ENCODE peak calls at places on chromosomes 12 and 14, in five cellular contexts. S is HepG2; B is CD8-positive, alpha-beta T cell; P is endothelial cell of umbilical vein; I is AG10803. G is an unnamed sample.

GRCh38 chr14:76773188-76773885 is 12.1 kb downstream of the VASH1 start:
- DNase-seq in S (peak), B (no peak), P (peak), I (peak), G (peak)

GRCh38 chr14:80974338-80975078 is 19.1 kb downstream of the TSHR start:
- DNase-seq in S (no peak), B (no peak), P (no peak), I (peak), G (no peak)

GRCh38 chr14:79549515-79549914 is 661.8 kb downstream of the DIO2 start:
- DNase-seq in S (no peak), B (no peak), P (no peak), I (peak), G (no peak)

GRCh38 chr12:117861691-117862090 is 107.1 kb downstream of the KSR2 start:
- DNase-seq in S (no peak), B (no peak), P (no peak), I (no peak), G (no peak)

GRCh38 chr12:108842364-108842763 is 15.0 kb downstream of the SSH1 start:
- DNase-seq in S (no peak), B (no peak), P (no peak), I (no peak), G (no peak)

GRCh38 chr12:22709292-22709691 is 84.3 kb downstream of the ETNK1 start:
- DNase-seq in S (peak), B (no peak), P (peak), I (peak), G (no peak)

GRCh38 chr12:52501490-52501889 is 8.4 kb upstream of the KRT6A start:
- DNase-seq in S (no peak), B (no peak), P (no peak), I (no peak), G (no peak)

GRCh38 chr14:50550294-50550693 is 9.7 kb upstream of the ATL1 start:
- DNase-seq in S (no peak), B (no peak), P (no peak), I (no peak), G (no peak)

GRCh38 chr14:95073947-95074346 is 83.4 kb downstream of the DICER1 start:
- DNase-seq in S (no peak), B (no peak), P (no peak), I (no peak), G (no peak)

GRCh38 chr12:75721790-75722189 is 210.4 kb upstream of the KRR1 start:
- DNase-seq in S (no peak), B (no peak), P (peak), I (no peak), G (no peak)

GRCh38 chr12:79371226-79371625 is 319.5 kb downstream of the PAWR start:
- DNase-seq in S (no peak), B (no peak), P (no peak), I (no peak), G (no peak)

GRCh38 chr12:25903603-25904245 is 54.8 kb upstream of the RASSF8 start:
- DNase-seq in S (no peak), B (no peak), P (no peak), I (no peak), G (no peak)

GRCh38 chr12:31308116-31308515 is 17.8 kb downstream of the SINHCAF start:
- DNase-seq in S (no peak), B (no peak), P (no peak), I (no peak), G (no peak)

GRCh38 chr12:108099085-108099484 is 30.0 kb upstream of the WSCD2 start:
- DNase-seq in S (no peak), B (no peak), P (peak), I (no peak), G (no peak)

GRCh38 chr12:6470375-6471163 is at the start of gene VAMP1:
- DNase-seq in S (peak), B (peak), P (peak), I (peak), G (peak)

GRCh38 chr12:19799216-19799615 is 359.9 kb downstream of the AEBP2 start:
- DNase-seq in S (no peak), B (no peak), P (peak), I (no peak), G (no peak)

GRCh38 chr14:31465113-31465512 is 7.8 kb upstream of the DTD2 start:
- DNase-seq in S (no peak), B (no peak), P (no peak), I (peak), G (no peak)

GRCh38 chr12:50589650-50590435 is 85.1 kb downstream of the DIP2B start:
- DNase-seq in S (no peak), B (no peak), P (peak), I (peak), G (no peak)

GRCh38 chr12:51687142-51687935 is 96.3 kb downstream of the SCN8A start:
- DNase-seq in S (no peak), B (no peak), P (peak), I (peak), G (no peak)

GRCh38 chr12:73057428-73057827 is 785.3 kb downstream of the TRHDE start:
- DNase-seq in S (no peak), B (no peak), P (no peak), I (no peak), G (no peak)

GRCh38 chr12:54988402-54989054 is 4.0 kb upstream of the TESPA1 start:
- DNase-seq in S (no peak), B (no peak), P (peak), I (peak), G (peak)

GRCh38 chr12:49331360-49332222 is 5.4 kb downstream of the C1QL4 start:
- DNase-seq in S (peak), B (no peak), P (peak), I (peak), G (peak)

GRCh38 chr12:13230500-13230899 is 34.0 kb downstream of the EMP1 start:
- DNase-seq in S (no peak), B (no peak), P (no peak), I (peak), G (no peak)

GRCh38 chr14:23895480-23895879 is 58.1 kb upstream of the DHRS4 start:
- DNase-seq in S (peak), B (no peak), P (no peak), I (no peak), G (no peak)

GRCh38 chr14:83556065-83556464 is 1973.9 kb upstream of the FLRT2 start:
- DNase-seq in S (no peak), B (no peak), P (no peak), I (no peak), G (no peak)

GRCh38 chr14:79643132-79643531 is 568.2 kb downstream of the DIO2 start:
- DNase-seq in S (no peak), B (no peak), P (no peak), I (no peak), G (no peak)

GRCh38 chr12:5944688-5945070 is 380 bp downstream of the ANO2 start:
- DNase-seq in S (no peak), B (no peak), P (no peak), I (no peak), G (no peak)

GRCh38 chr12:27824126-27824842 is 44.2 kb upstream of the MANSC4 start:
- DNase-seq in S (no peak), B (no peak), P (no peak), I (no peak), G (peak)

GRCh38 chr14:51304428-51304827 is 64.4 kb downstream of the TMX1 start:
- DNase-seq in S (no peak), B (no peak), P (no peak), I (peak), G (no peak)

GRCh38 chr14:52693004-52693403 is 2.4 kb downstream of the ERO1A start:
- DNase-seq in S (no peak), B (no peak), P (no peak), I (no peak), G (no peak)

GRCh38 chr12:103571286-103571685 is 15.8 kb upstream of the STAB2 start:
- DNase-seq in S (peak), B (no peak), P (peak), I (no peak), G (peak)

GRCh38 chr14:101017209-101017608 is 113.7 kb upstream of the RTL1 start:
- DNase-seq in S (no peak), B (no peak), P (no peak), I (peak), G (no peak)

GRCh38 chr12:19035552-19035951 is 94.0 kb upstream of the PLEKHA5 start:
- DNase-seq in S (no peak), B (no peak), P (no peak), I (peak), G (no peak)

GRCh38 chr14:63468273-63468672 is 74.9 kb downstream of the PPP2R5E start:
- DNase-seq in S (no peak), B (no peak), P (no peak), I (no peak), G (no peak)

GRCh38 chr12:62379723-62380045 is 86.9 kb upstream of the MON2 start:
- DNase-seq in S (no peak), B (no peak), P (no peak), I (no peak), G (no peak)

GRCh38 chr12:123928274-123928865 is 44.3 kb downstream of the CCDC92 start:
- DNase-seq in S (no peak), B (no peak), P (no peak), I (no peak), G (no peak)
- TF ChIP-seq CTCF in S (peak), B (no peak), P (no peak), I (no peak), G (no peak)

DNA sequence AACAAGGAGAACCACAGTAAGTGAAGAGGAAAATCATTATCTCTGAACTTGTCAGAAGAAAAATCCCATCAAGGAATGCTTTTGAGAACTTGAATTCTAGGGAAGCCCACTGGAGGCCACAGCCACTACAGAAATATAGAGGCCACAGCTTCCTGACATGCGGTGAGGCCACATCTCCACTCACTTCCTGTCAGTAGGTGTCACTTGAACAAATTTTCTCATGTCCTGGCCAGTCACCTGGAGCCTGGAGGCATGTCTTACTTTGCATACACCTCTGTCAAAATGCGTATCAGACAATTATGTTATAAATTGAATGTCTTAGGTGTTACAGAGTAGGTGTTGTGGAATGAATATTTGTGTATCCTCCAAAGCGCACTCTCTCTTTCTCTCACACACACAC is 370.3 kb downstream of the DAD1 start:
- DNase-seq in S (no peak), B (peak), P (no peak), I (no peak), G (no peak)
- TF ChIP-seq CTCF in S (no peak), B (no peak), P (no peak), I (no peak), G (no peak)

GRCh38 chr12:90441431-90441830 is 513.5 kb downstream of the CCER1 start:
- DNase-seq in S (no peak), B (no peak), P (no peak), I (no peak), G (no peak)
- TF ChIP-seq CTCF in S (no peak), B (no peak), P (no peak), I (no peak), G (no peak)

GRCh38 chr14:48537600-48537999 is 862.2 kb upstream of the MDGA2 start:
- DNase-seq in S (no peak), B (no peak), P (no peak), I (no peak), G (no peak)

DNA sequence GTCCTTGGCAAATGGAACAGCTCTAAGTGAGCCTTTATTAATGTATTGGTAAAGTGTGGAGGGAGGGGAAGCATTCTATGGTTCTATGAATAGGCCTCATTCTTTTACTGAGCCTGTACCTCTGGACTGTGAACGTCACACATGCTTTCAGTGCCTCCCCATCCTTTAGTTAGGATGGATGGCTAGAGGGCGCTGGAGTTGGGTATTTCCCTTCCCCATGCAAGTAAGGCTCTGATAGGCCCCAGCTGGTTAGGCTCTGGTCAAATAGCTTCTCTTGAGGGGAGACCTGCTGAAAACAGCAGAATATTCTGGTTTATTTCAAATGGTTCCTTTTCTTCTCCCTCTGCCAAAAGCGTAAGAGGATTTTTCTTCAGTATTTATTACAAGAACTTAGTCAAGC is 860.9 kb upstream of the MDGA2 start:
- DNase-seq in S (peak), B (no peak), P (no peak), I (no peak), G (no peak)
- TF ChIP-seq CTCF in S (no peak), B (no peak), P (no peak), I (no peak), G (no peak)

DNA sequence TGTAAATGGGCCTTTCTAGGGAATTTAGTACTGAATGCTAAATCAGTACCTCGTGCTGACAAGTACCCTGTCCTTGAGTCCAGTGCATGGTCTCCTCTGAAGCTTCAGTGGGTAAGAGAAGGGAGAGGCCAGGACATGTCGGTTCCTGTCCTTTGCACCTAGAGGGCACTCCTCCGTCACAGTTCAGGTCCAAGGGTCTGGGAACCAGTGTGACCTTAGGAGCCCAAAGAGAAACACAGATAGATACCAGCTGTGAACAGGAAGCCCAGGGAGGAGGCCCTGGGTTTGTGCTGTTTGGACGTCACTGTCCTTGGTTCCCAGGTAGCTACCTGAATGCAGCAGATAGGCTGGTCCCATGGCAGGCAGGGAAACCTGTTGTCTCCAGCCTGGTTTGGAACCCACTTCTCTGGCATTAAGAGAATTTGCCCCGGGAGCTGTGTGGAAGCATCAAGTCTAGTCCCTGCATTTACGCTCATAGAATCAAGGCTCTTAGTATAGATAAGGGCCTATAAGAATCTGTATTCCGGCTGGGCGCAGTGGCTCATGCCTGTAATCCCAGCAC is 3.9 kb upstream of the FGF23 start:
- DNase-seq in S (peak), B (no peak), P (no peak), I (no peak), G (no peak)
- TF ChIP-seq CTCF in S (peak), B (no peak), P (no peak), I (no peak), G (no peak)

GRCh38 chr12:132030367-132031038 is 80.8 kb downstream of the EP400 start:
- DNase-seq in S (no peak), B (no peak), P (peak), I (peak), G (no peak)
- TF ChIP-seq CTCF in S (no peak), B (no peak), P (no peak), I (no peak), G (no peak)

DNA sequence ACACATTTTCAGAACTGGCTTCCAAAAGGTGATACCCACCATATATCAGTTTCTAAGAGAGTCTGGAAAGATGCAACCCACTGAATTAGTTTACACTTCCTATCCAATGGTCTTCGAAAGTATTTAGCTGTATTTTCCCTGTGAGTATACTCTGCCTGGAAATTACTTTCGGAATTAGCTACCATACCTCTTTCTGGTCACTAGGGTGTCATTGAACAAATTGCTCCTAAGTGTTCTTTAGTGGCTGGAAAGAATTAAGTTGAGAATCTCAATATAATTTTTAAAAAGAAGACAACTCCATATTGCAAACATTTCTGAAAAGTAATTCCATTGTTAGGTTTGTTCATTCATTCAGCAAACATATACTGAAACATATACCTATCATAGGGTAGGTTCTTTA is 283.1 kb upstream of the SSTR1 start:
- DNase-seq in S (no peak), B (no peak), P (no peak), I (no peak), G (no peak)
- TF ChIP-seq CTCF in S (no peak), B (no peak), P (no peak), I (no peak), G (no peak)

GRCh38 chr12:69470189-69471094 is at the start of gene FRS2:
- DNase-seq in S (peak), B (peak), P (peak), I (peak), G (peak)
- TF ChIP-seq CTCF in S (peak), B (no peak), P (peak), I (peak), G (peak)

G was measured in Peyer's patch.